ENCODE peak calls at places on chromosome 3, in eight cellular contexts. W is psoas muscle, F is PC-9, C is spleen, L is Peyer's patch, H is heart right ventricle, V is fibroblast of lung, N is left lung. S is an unnamed sample. For H3K4me1, the result is how much of the 10 kb centered on the place peaks cover.

GRCh38 chr3:102163039-102163817 is 271.6 kb upstream of the ZPLD1 start:
- DNase-seq in W (peak), F (peak), C (no peak), L (no peak), H (peak), V (peak), N (no peak), S (peak)

GRCh38 chr3:37510749-37511148 is 336.4 kb upstream of the LRRFIP2 start:
- DNase-seq in W (no peak), F (no peak), C (no peak), L (no peak), H (no peak), V (no peak), N (no peak), S (no peak)

GRCh38 chr3:55488398-55489055 is 1.4 kb upstream of the WNT5A start:
- DNase-seq in W (peak), F (peak), C (no peak), L (no peak), H (peak), V (peak), N (peak), S (peak)

GRCh38 chr3:21310891-21311290 is 440.1 kb downstream of the ZNF385D start:
- DNase-seq in W (no peak), F (no peak), C (no peak), L (no peak), H (no peak), V (no peak), N (no peak), S (no peak)

GRCh38 chr3:122301063-122301462 is 24.0 kb upstream of the CSTA start:
- DNase-seq in W (no peak), F (no peak), C (no peak), L (no peak), H (no peak), V (no peak), N (no peak), S (no peak)

GRCh38 chr3:9110316-9110715 is 139.1 kb downstream of the SRGAP3 start:
- DNase-seq in W (no peak), F (no peak), C (no peak), L (no peak), H (no peak), V (no peak), N (no peak), S (no peak)

GRCh38 chr3:161914703-161915102 is 418.1 kb downstream of the OTOL1 start:
- DNase-seq in W (no peak), F (no peak), C (no peak), L (no peak), H (peak), V (peak), N (no peak), S (no peak)

GRCh38 chr3:145898487-145898886 is 262.5 kb downstream of the PLOD2 start:
- DNase-seq in W (no peak), F (no peak), C (no peak), L (no peak), H (no peak), V (peak), N (no peak), S (no peak)

GRCh38 chr3:154981201-154981600 is 98.9 kb upstream of the MME start:
- DNase-seq in W (no peak), F (no peak), C (no peak), L (no peak), H (no peak), V (no peak), N (no peak), S (no peak)

GRCh38 chr3:64345351-64345750 is 120.1 kb upstream of the PRICKLE2 start:
- DNase-seq in W (no peak), F (no peak), C (no peak), L (no peak), H (no peak), V (peak), N (no peak), S (peak)

GRCh38 chr3:195031574-195032003 is 239.4 kb downstream of the XXYLT1 start:
- DNase-seq in W (no peak), F (no peak), C (no peak), L (no peak), H (no peak), V (no peak), N (peak), S (no peak)

GRCh38 chr3:54891540-54891897 is 36.3 kb downstream of the LRTM1 start:
- DNase-seq in W (peak), F (peak), C (peak), L (peak), H (peak), V (peak), N (peak), S (peak)

GRCh38 chr3:38334656-38335055 is 11.9 kb upstream of the XYLB start:
- DNase-seq in W (no peak), F (no peak), C (no peak), L (no peak), H (no peak), V (peak), N (no peak), S (no peak)

GRCh38 chr3:126102530-126102951 is 18.6 kb upstream of the SLC41A3 start:
- DNase-seq in W (peak), F (no peak), C (no peak), L (no peak), H (peak), V (no peak), N (no peak), S (no peak)

GRCh38 chr3:26657406-26657976 is 34.9 kb downstream of the LRRC3B start:
- DNase-seq in W (no peak), F (no peak), C (no peak), L (no peak), H (no peak), V (no peak), N (no peak), S (no peak)
- TF ChIP-seq CTCF in W (no peak), F (no peak), C (no peak), L (no peak), H (no peak), V (no peak), N (no peak), S (no peak)

DNA sequence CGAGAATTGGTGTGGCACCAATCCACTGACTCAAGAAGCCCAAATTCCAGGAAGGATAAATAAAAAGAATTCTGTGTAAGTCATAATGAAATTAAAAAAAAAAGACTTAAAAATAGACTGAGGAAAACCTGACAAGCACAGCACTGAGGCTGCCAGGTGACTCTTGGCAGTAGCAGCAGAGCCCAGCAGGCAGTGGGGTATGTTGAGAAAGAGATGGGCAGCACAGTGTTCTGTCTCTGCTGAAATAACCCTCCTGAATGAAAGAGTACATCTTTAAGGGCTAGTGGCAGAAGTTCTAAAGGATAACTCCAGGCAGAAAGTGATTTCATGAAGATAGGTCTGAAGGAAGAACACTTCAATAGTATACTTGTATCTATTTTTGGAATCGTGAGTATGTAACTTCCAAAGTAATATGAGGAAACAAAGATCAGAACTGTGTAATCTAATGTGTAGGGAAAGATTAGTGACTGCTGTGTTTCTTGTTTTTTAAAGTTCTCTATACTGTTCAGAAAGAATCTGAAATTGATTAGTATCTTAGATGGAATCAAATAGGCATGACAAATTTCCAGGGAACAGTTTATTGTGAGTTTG is 75.9 kb downstream of the RAB7A start:
- DNase-seq in W (peak), F (no peak), C (no peak), L (no peak), H (peak), V (no peak), N (no peak), S (no peak)
- H3K4me1 ChIP-seq in W (half or more), F (under half), C (under half), L (under half), H (half or more), V (under half), N (half or more), S (under half)

DNA sequence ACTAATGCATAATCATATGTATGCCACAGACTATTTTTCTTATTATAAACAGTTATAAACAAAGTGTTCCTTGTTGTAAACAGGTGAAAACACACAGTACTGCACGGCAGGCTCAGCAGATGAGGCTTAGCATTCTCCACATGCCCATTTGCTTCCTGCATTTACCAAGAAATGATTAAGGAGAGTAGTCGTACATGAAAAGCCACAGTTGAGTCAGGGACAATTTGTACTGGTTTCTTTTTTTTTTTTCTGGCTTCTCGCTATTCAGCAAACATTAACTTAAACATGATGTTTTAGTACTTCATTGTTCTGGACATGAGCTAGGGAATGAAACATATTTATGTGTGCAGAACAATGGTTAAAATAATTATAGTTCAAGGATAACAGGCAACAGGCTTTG is 63.4 kb downstream of the GHSR start:
- DNase-seq in W (no peak), F (no peak), C (no peak), L (no peak), H (no peak), V (no peak), N (no peak), S (no peak)
- TF ChIP-seq CTCF in W (no peak), F (no peak), C (no peak), L (no peak), H (no peak), V (no peak), N (no peak), S (no peak)

GRCh38 chr3:31947671-31948091 is 33.4 kb downstream of the OSBPL10 start:
- DNase-seq in W (no peak), F (peak), C (no peak), L (no peak), H (no peak), V (no peak), N (no peak), S (no peak)
- H3K4me1 ChIP-seq in W (under half), F (under half), C (under half), L (under half), H (under half), V (under half), N (under half), S (under half)

GRCh38 chr3:193572426-193572908 is 17.8 kb upstream of the ATP13A4 start:
- DNase-seq in W (peak), F (peak), C (no peak), L (no peak), H (peak), V (peak), N (no peak), S (peak)
- TF ChIP-seq CTCF in W (peak), F (peak), C (peak), L (no peak), H (peak), V (peak), N (peak), S (peak)

GRCh38 chr3:188091746-188092145 is 62.2 kb upstream of the LPP start:
- DNase-seq in W (no peak), F (no peak), C (no peak), L (no peak), H (no peak), V (no peak), N (no peak), S (no peak)
- H3K4me1 ChIP-seq in W (under half), F (under half), C (under half), L (under half), H (under half), V (under half), N (under half), S (under half)

DNA sequence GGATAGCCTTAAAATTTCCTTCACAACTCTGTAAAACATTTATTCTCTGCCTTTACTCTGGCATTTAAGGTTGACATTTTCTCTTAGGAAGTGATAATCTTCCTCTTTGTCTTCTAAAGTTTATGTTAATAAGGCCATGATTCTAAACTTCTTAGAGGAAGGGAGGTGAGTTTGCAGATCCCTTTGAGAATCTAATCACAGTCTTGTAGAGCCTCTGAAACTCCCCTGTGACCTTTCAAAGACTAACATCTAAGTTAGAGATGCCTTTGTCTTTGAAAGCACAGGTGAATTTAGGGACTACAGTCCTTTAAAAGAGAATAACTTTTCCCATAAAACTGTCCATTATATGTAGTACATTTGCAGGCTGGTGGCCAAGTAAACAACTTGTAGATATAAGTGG is 115.1 kb downstream of the PLCL2 start:
- DNase-seq in W (no peak), F (no peak), C (no peak), L (no peak), H (no peak), V (no peak), N (no peak), S (no peak)
- TF ChIP-seq CTCF in W (no peak), F (no peak), C (no peak), L (no peak), H (no peak), V (no peak), N (no peak), S (no peak)

GRCh38 chr3:42220436-42220835 is 45.5 kb downstream of the CCK start:
- DNase-seq in W (no peak), F (no peak), C (no peak), L (no peak), H (no peak), V (no peak), N (no peak), S (no peak)
- H3K4me1 ChIP-seq in W (under half), F (under half), C (under half), L (under half), H (under half), V (under half), N (under half), S (under half)

GRCh38 chr3:188202358-188203138 is 48.6 kb downstream of the LPP start:
- DNase-seq in W (no peak), F (no peak), C (no peak), L (no peak), H (no peak), V (no peak), N (no peak), S (peak)
- TF ChIP-seq CTCF in W (no peak), F (no peak), C (no peak), L (no peak), H (no peak), V (no peak), N (no peak), S (peak)

GRCh38 chr3:139313921-139314320 is 29.9 kb upstream of the MRPS22 start:
- DNase-seq in W (no peak), F (no peak), C (no peak), L (no peak), H (no peak), V (no peak), N (no peak), S (no peak)

GRCh38 chr3:139310474-139310933 is 33.3 kb upstream of the MRPS22 start:
- DNase-seq in W (no peak), F (peak), C (no peak), L (no peak), H (no peak), V (peak), N (no peak), S (no peak)

GRCh38 chr3:139312959-139313358 is 30.9 kb upstream of the MRPS22 start:
- DNase-seq in W (no peak), F (peak), C (no peak), L (no peak), H (no peak), V (no peak), N (no peak), S (no peak)

GRCh38 chr3:139311557-139311956 is 32.3 kb upstream of the MRPS22 start:
- DNase-seq in W (no peak), F (no peak), C (no peak), L (no peak), H (no peak), V (no peak), N (no peak), S (no peak)

DNA sequence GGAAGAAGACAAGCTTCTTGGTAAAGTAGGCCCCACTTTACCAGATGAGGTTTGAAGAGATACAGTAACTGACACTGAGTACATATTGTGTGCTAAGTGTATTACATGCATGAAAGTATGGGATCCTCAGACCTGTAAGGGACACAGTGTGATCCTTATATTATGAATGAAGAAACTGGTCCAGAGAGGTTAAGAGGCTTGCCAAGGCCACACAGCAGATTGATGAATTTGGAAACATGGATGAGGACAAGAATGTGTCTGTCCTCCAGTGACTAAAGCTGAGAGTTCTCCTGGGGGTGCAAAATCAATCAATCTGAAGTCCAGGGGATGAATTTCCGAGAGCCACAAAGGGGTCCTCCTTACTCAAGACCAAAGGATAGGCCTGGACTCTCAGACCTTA is 31.4 kb upstream of the MRPS22 start:
- DNase-seq in W (no peak), F (no peak), C (no peak), L (no peak), H (no peak), V (no peak), N (no peak), S (no peak)
- H3K4me1 ChIP-seq in W (under half), F (half or more), C (under half), L (under half), H (under half), V (under half), N (under half), S (under half)

S was measured in body of pancreas.